ENCODE peak calls at places on chromosome 16, in seven cellular contexts. N is HCT116, O is GM12878, M is NT2/D1, Z is K562, K is HepG2, U is SK-N-SH. B is an unnamed sample.

GRCh38 chr16:75238853-75239371 is 12.5 kb downstream of the BCAR1 start:
- DNase-seq in N (no peak), O (no peak), M (no peak), Z (no peak), K (peak; percentile 53), U (peak; percentile 54), B (no peak)

GRCh38 chr16:58695368-58695767 is 10.8 kb upstream of the SLC38A7 start:
- DNase-seq in N (no peak), O (no peak), M (no peak), Z (no peak), K (no peak), U (no peak), B (no peak)

GRCh38 chr16:23082161-23082788 is 67.0 kb downstream of the USP31 start:
- DNase-seq in N (no peak), O (no peak), M (no peak), Z (no peak), K (peak; percentile 46), U (peak; percentile 70), B (no peak)

GRCh38 chr16:11379420-11379819 is 34.2 kb downstream of the RMI2 start:
- DNase-seq in N (no peak), O (peak; percentile 71), M (no peak), Z (no peak), K (no peak), U (no peak), B (no peak)

GRCh38 chr16:29816694-29817441 is 916 bp downstream of the PAGR1 start:
- DNase-seq in N (no peak), O (no peak), M (no peak), Z (peak; percentile 63), K (peak; percentile 47), U (peak; percentile 63), B (no peak)

GRCh38 chr16:22321340-22322001 is 24.3 kb downstream of the POLR3E start:
- DNase-seq in N (peak; percentile 24), O (peak; percentile 36), M (peak; percentile 64), Z (peak; percentile 66), K (peak; percentile 59), U (peak; percentile 84), B (peak; percentile 80)

GRCh38 chr16:23952128-23953041 is 116.6 kb downstream of the PRKCB start:
- DNase-seq in N (no peak), O (no peak), M (peak; percentile 23), Z (peak; percentile 63), K (no peak), U (peak; percentile 22), B (no peak)

GRCh38 chr16:81384006-81384405 is 60.6 kb upstream of the CMIP start:
- DNase-seq in N (no peak), O (no peak), M (peak; percentile 27), Z (no peak), K (no peak), U (no peak), B (no peak)

GRCh38 chr16:53090591-53091507 is 36.1 kb downstream of the CHD9 start:
- DNase-seq in N (no peak), O (peak; percentile 59), M (no peak), Z (no peak), K (peak; percentile 46), U (peak; percentile 29), B (no peak)

GRCh38 chr16:84599528-84600202 is 18.2 kb downstream of the COTL1 start:
- DNase-seq in N (no peak), O (no peak), M (peak; percentile 92), Z (no peak), K (peak; percentile 95), U (peak; percentile 65), B (peak; percentile 79)

GRCh38 chr16:71954699-71955195 is 45.5 kb downstream of the PKD1L3 start:
- DNase-seq in N (no peak), O (no peak), M (no peak), Z (no peak), K (no peak), U (no peak), B (no peak)

GRCh38 chr16:29848420-29849297 is 14.4 kb downstream of the CDIPT start:
- DNase-seq in N (peak; percentile 44), O (no peak), M (no peak), Z (peak; percentile 82), K (peak; percentile 65), U (peak; percentile 83), B (peak; percentile 90)

GRCh38 chr16:4936991-4937781 is at the start of gene PPL:
- DNase-seq in N (peak; percentile 76), O (no peak), M (peak; percentile 77), Z (peak; percentile 98), K (peak; percentile 93), U (peak; percentile 72), B (no peak)

GRCh38 chr16:30499284-30499683 is 26.7 kb downstream of the ITGAL start:
- DNase-seq in N (no peak), O (no peak), M (no peak), Z (no peak), K (no peak), U (no peak), B (no peak)

GRCh38 chr16:72400257-72401078 is 228.5 kb upstream of the PMFBP1 start:
- DNase-seq in N (peak; percentile 28), O (peak; percentile 7), M (peak; percentile 79), Z (peak; percentile 59), K (peak; percentile 71), U (peak; percentile 54), B (peak; percentile 74)

GRCh38 chr16:7613518-7613917 is 280.9 kb downstream of the RBFOX1 start:
- DNase-seq in N (no peak), O (no peak), M (no peak), Z (no peak), K (no peak), U (no peak), B (no peak)

GRCh38 chr16:50979806-50980620 is 171.1 kb downstream of the SALL1 start:
- DNase-seq in N (no peak), O (no peak), M (no peak), Z (no peak), K (no peak), U (no peak), B (no peak)
- TF ChIP-seq YY1 in N (no peak), O (no peak), M (no peak), Z (no peak), K (no peak), U (no peak), B (no peak)

GRCh38 chr16:54291107-54291980 is 4.8 kb upstream of the IRX3 start:
- DNase-seq in N (no peak), O (no peak), M (no peak), Z (no peak), K (no peak), U (no peak), B (no peak)

GRCh38 chr16:54291981-54292487 is 5.4 kb upstream of the IRX3 start:
- DNase-seq in N (no peak), O (no peak), M (no peak), Z (no peak), K (no peak), U (no peak), B (no peak)

GRCh38 chr16:54296543-54296942 is 10.0 kb upstream of the IRX3 start:
- DNase-seq in N (no peak), O (no peak), M (no peak), Z (no peak), K (no peak), U (no peak), B (no peak)

DNA sequence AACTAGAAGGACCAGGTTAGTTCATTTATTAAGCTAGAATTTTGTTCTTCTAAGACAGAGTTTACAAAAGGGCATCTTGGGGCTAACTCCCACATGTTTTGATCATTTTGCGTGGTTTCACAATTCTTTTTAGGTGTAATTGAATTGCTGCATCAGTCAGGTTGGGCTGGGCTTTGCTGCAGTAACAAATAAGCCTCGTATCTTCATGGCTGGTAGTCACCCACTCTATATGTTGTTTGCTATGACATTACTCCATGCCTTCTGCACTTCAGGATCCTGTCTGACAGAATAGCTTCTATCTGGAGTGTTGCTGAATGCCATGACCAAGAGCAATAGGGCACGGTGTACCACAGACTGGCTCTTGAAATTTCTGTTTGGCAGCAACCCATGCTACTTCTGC is 10.6 kb upstream of the IRX3 start:
- DNase-seq in N (no peak), O (no peak), M (no peak), Z (no peak), K (no peak), U (no peak), B (no peak)
- TF ChIP-seq YY1 in N (no peak), O (no peak), M (no peak), Z (no peak), K (no peak), U (no peak), B (no peak)

DNA sequence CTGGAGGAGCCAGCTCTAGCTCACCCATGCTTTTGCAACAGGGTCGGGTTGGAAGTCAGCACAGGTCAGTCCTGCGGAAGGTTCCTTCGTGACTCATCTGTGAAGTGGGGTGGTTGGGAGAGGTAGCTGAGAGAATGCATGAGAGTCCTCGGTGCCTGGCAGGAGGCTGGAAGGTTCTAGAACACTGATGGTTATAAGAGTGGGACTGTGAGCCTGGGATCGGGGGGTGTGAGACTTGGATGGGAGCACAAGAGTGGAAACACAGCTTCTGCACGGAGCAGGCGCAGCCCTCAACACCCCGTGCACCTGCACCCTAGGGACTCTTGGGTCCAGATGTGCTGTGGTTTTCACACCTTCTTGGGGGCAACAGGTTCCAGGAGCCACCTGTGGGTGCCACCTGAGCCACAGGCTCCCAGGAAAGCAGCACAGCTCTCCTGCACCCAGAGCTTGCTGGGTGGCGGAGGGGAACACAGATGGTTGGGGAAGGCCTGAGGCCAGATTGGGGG is 48.9 kb downstream of the IL21R start:
- DNase-seq in N (no peak), O (peak; percentile 68), M (no peak), Z (no peak), K (no peak), U (no peak), B (no peak)
- TF ChIP-seq YY1 in N (no peak), O (no peak), M (no peak), Z (no peak), K (no peak), U (no peak), B (no peak)

GRCh38 chr16:88548985-88549384 is 21.2 kb upstream of the ZC3H18 start:
- DNase-seq in N (no peak), O (no peak), M (no peak), Z (no peak), K (no peak), U (peak; percentile 7), B (no peak)

GRCh38 chr16:88545781-88546180 is 24.4 kb upstream of the ZC3H18 start:
- DNase-seq in N (no peak), O (no peak), M (no peak), Z (no peak), K (no peak), U (no peak), B (no peak)

GRCh38 chr16:88549671-88550643 is 20.2 kb upstream of the ZC3H18 start:
- DNase-seq in N (no peak), O (no peak), M (no peak), Z (peak; percentile 35), K (no peak), U (peak; percentile 33), B (no peak)

GRCh38 chr16:88552166-88552565 is 18.0 kb upstream of the ZC3H18 start:
- DNase-seq in N (no peak), O (no peak), M (no peak), Z (peak; percentile 26), K (no peak), U (no peak), B (no peak)

DNA sequence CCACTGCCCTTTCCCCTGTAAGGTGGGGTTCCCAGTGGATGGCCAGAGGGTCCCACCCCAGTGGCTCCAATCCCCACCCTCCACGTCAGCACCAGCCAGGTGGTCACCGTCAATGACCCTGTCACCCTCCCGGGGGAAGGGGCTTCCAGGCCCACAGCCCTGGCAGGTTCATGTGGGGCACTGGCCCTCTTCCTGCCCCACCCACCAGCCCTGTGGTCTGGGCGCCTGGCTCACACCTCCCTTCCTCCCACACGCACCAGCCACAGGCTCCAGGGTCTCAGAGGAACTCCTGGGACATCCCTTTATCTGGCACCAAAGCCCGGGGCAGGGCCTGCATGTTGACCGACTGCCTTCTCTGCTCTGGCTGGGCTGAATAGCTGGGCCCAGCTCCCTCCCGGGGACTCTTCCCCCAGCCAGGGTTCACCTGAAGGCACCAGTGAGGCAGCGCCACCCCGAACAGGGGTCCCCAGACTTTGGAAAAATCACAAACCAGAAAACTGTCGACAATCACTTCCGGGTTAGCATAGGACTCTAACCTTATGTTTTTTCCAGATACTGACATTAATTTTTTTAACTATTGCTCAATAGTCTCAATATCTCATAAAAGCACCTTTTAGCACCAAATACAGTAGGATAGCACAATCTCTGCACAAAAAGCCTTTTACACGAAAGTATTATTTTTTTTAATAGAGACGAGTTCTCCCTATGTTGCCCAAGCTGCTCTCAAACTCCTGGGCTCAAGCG is 21.9 kb upstream of the ZC3H18 start:
- DNase-seq in N (no peak), O (no peak), M (no peak), Z (no peak), K (no peak), U (peak; percentile 37), B (no peak)
- TF ChIP-seq YY1 in N (no peak), O (no peak), M (no peak), Z (no peak), K (no peak), U (no peak), B (no peak)